ENCODE peak calls at places on chromosomes 11 and 22, in ten cellular contexts. W is sigmoid colon, L is stomach, Y is SK-N-SH, J is GM23338, X is upper lobe of left lung, U is K562, D is HCT116, Q is breast epithelium, C is transverse colon. Z is an unnamed sample. For H3K4me1, the result is how much of the 10 kb centered on the place peaks cover.

GRCh38 chr11:133026952-133027351 is 505.3 kb downstream of the OPCML start:
- DNase-seq in L (no peak), C (no peak), Y (no peak), Q (no peak), J (no peak), X (no peak), D (no peak), U (no peak), W (no peak), Z (no peak)

GRCh38 chr11:45097721-45098493 is 48.5 kb upstream of the PRDM11 start:
- DNase-seq in Y (peak), W (no peak), X (no peak), L (no peak), U (peak), C (peak), D (no peak), J (peak), Q (peak), Z (peak)

GRCh38 chr11:46114961-46115360 is 6.3 kb downstream of the PHF21A start:
- DNase-seq in D (no peak), C (no peak), Q (no peak), L (no peak), W (no peak), J (no peak), U (no peak), X (no peak), Y (no peak), Z (no peak)

GRCh38 chr11:130464289-130464812 is 15.9 kb downstream of the ADAMTS15 start:
- DNase-seq in L (no peak), X (no peak), J (no peak), W (no peak), Y (no peak), D (no peak), U (no peak), C (no peak), Q (no peak), Z (no peak)

GRCh38 chr11:61775106-61775505 is 17.3 kb downstream of the TMEM258 start:
- DNase-seq in J (no peak), X (no peak), C (no peak), Q (no peak), Y (peak), L (no peak), D (no peak), U (no peak), W (no peak), Z (no peak)

GRCh38 chr22:46173152-46173551 is 22.8 kb downstream of the PPARA start:
- DNase-seq in Y (no peak), U (no peak), D (no peak), C (no peak), W (no peak), Q (no peak), J (no peak), X (no peak), L (no peak), Z (no peak)

GRCh38 chr22:46618667-46619066 is 1.5 kb upstream of the GRAMD4 start:
- DNase-seq in Q (no peak), J (no peak), U (no peak), D (no peak), X (peak), C (no peak), Y (no peak), W (no peak), L (no peak), Z (no peak)

GRCh38 chr11:64040684-64041267 is 5.0 kb downstream of the FLRT1 start:
- DNase-seq in Q (no peak), X (peak), D (no peak), J (peak), W (no peak), U (peak), Y (peak), C (no peak), L (no peak), Z (no peak)

GRCh38 chr11:127103586-127104388 is 103.2 kb upstream of the KIRREL3 start:
- DNase-seq in L (no peak), W (no peak), Y (no peak), J (no peak), D (no peak), Q (no peak), C (no peak), X (no peak), U (no peak), Z (no peak)

GRCh38 chr11:35357893-35358292 is 61.5 kb downstream of the SLC1A2 start:
- DNase-seq in D (no peak), U (no peak), X (no peak), J (no peak), Y (no peak), L (no peak), Q (no peak), C (no peak), W (no peak), Z (no peak)

GRCh38 chr11:61075891-61076290 is 26.4 kb upstream of the CD5 start:
- DNase-seq in C (peak), X (no peak), L (peak), J (peak), Q (peak), D (no peak), Y (no peak), W (no peak), U (no peak), Z (no peak)

GRCh38 chr22:49934891-49935557 is 16.6 kb downstream of the CRELD2 start:
- DNase-seq in Y (peak), X (peak), L (peak), Q (peak), C (peak), D (no peak), J (peak), W (peak), U (peak), Z (peak)
- H3K4me1 ChIP-seq in Y (under half), X (half or more), L (half or more), Q (under half), C (under half), D (under half), J (under half), W (under half), U (half or more), Z (under half)

GRCh38 chr11:76637491-76638266 is 32.9 kb downstream of the LRRC32 start:
- DNase-seq in Q (no peak), D (no peak), C (peak), U (no peak), Y (no peak), W (peak), L (no peak), X (peak), J (no peak), Z (no peak)
- TF ChIP-seq POLR2AphosphoS5 in Q (no peak), D (no peak), C (no peak), U (no peak), Y (no peak), W (no peak), L (no peak), X (peak), J (no peak), Z (no peak)

GRCh38 chr22:38314992-38315800 is 2.0 kb downstream of the CSNK1E start:
- DNase-seq in Q (no peak), C (peak), J (no peak), W (no peak), D (no peak), U (no peak), X (peak), L (peak), Y (no peak), Z (peak)

GRCh38 chr22:38315801-38316339 is 1.4 kb downstream of the CSNK1E start:
- DNase-seq in Y (no peak), C (no peak), L (no peak), W (no peak), J (no peak), Q (no peak), U (no peak), X (no peak), D (no peak), Z (no peak)

GRCh38 chr22:38312261-38312800 is 4.9 kb downstream of the CSNK1E start:
- DNase-seq in X (no peak), U (no peak), L (no peak), J (no peak), C (no peak), W (no peak), Y (no peak), Q (no peak), D (no peak), Z (peak)

GRCh38 chr22:38313384-38313955 is 3.8 kb downstream of the CSNK1E start:
- DNase-seq in X (no peak), C (peak), D (no peak), W (peak), J (no peak), Q (no peak), Y (no peak), L (peak), U (no peak), Z (no peak)

DNA sequence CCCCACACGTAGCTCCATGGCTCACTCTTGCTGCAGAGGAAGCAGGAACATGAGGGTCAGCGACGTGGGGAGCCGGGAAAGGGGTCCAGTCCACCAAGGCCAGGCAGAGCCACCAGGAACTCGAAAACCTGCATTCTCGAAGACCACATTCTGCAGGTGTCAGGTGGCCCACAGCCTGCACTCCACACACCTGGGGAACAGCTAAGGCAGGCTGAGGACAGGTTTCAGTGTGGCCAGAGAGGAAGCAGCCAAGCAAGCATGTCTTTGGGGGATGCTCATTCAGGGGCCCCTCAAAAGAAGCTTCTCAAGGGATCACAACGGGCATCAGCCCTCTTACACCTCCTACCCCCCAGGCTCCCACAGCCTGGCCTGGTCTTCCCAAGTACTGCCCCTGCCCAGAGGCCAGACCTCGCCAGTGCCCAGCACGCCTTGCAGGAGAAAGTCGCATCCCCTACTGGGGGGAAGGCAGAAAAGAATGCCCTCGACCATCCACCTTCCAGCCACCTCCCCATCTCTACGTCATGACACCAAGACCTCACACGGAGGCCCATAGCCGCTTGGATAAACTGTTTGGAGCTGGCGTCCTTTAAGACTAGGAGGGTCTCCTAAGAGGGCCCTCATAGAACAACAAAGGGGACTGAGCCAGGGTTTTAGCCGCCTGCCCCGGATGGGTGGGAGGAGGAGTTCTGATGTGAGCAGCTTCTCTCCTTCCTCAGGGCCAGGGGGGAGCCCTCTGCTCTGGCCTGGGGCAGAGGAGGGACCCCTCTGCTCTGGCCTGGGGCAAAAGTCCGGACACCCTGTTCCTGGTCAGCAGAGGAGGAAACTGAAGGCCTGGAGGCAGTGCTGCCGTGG is 2.9 kb downstream of the CSNK1E start:
- DNase-seq in W (no peak), C (peak), J (peak), D (no peak), U (no peak), X (no peak), L (no peak), Q (no peak), Y (no peak), Z (no peak)
- H3K4me1 ChIP-seq in W (half or more), C (half or more), J (half or more), D (under half), U (under half), X (half or more), L (half or more), Q (under half), Y (under half), Z (under half)

GRCh38 chr11:288328-289144 is at the start of gene PGGHG:
- DNase-seq in Y (peak), L (peak), C (peak), Q (no peak), W (peak), U (no peak), D (no peak), J (no peak), X (peak), Z (no peak)
- TF ChIP-seq POLR2AphosphoS5 in Y (no peak), L (no peak), C (no peak), Q (no peak), W (no peak), U (peak), D (no peak), J (no peak), X (peak), Z (no peak)

GRCh38 chr22:39383841-39384625 is 15.5 kb upstream of the TAB1 start:
- DNase-seq in Q (no peak), L (no peak), W (no peak), U (no peak), D (no peak), J (no peak), C (no peak), Y (no peak), X (no peak), Z (no peak)

GRCh38 chr22:39382410-39382809 is 17.2 kb upstream of the TAB1 start:
- DNase-seq in D (no peak), C (no peak), W (no peak), Y (no peak), J (no peak), L (no peak), U (no peak), Q (no peak), X (no peak), Z (no peak)

GRCh38 chr22:39380331-39380730 is 19.2 kb upstream of the TAB1 start:
- DNase-seq in W (no peak), C (no peak), X (no peak), U (no peak), Y (no peak), J (no peak), Q (no peak), D (no peak), L (no peak), Z (no peak)

GRCh38 chr22:39381930-39382329 is 17.6 kb upstream of the TAB1 start:
- DNase-seq in X (no peak), W (no peak), J (no peak), L (no peak), U (no peak), D (no peak), Y (no peak), C (no peak), Q (no peak), Z (no peak)

GRCh38 chr22:39381009-39381755 is 18.4 kb upstream of the TAB1 start:
- DNase-seq in Y (no peak), J (peak), D (no peak), X (no peak), U (no peak), Q (no peak), W (no peak), C (no peak), L (no peak), Z (no peak)
- H3K4me1 ChIP-seq in Y (under half), J (under half), D (under half), X (under half), U (under half), Q (under half), W (under half), C (under half), L (under half), Z (under half)

DNA sequence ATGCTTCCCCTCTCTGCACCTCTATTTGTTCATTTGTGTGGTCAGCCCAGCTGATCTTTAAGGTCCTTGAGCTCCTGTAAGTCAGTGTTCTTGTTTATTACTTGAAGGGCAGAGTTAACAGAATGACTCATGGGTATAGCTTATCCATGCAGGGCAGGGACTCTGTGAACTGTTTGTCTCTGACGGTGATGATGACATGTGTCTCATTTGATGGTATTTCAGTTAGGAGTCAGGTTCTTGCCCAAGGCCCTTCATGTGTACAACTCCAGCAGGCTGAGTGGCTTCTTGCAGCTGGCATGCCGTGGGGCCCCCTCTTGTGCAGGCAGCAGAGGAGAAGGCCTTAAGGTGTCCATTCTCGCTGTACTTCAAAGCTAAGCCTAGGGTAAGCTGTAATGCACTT is 165.1 kb downstream of the DBX1 start:
- DNase-seq in C (no peak), L (no peak), Q (peak), X (peak), U (peak), Y (no peak), D (peak), W (no peak), J (no peak), Z (no peak)
- TF ChIP-seq POLR2AphosphoS5 in C (no peak), L (no peak), Q (no peak), X (no peak), U (peak), Y (no peak), D (no peak), W (no peak), J (no peak), Z (no peak)

GRCh38 chr11:36452231-36452630 is 57.8 kb downstream of the TRAF6 start:
- DNase-seq in Q (no peak), D (no peak), C (no peak), U (no peak), W (no peak), J (no peak), Y (no peak), L (no peak), X (no peak), Z (no peak)
- H3K4me1 ChIP-seq in Q (under half), D (under half), C (under half), U (under half), W (under half), J (under half), Y (under half), L (under half), X (under half), Z (under half)

GRCh38 chr11:1302041-1302460 is 7.4 kb downstream of the TOLLIP start:
- DNase-seq in U (no peak), J (no peak), Y (no peak), X (peak), W (peak), L (peak), Q (no peak), D (no peak), C (no peak), Z (no peak)

GRCh38 chr11:1304376-1304775 is 5.1 kb downstream of the TOLLIP start:
- DNase-seq in Y (no peak), L (peak), D (no peak), X (peak), C (peak), U (no peak), Q (no peak), J (no peak), W (no peak), Z (no peak)

GRCh38 chr11:1302461-1303073 is 6.9 kb downstream of the TOLLIP start:
- DNase-seq in L (peak), J (no peak), U (no peak), X (peak), Y (peak), Q (no peak), C (no peak), D (no peak), W (no peak), Z (no peak)

GRCh38 chr11:1303973-1304372 is 5.5 kb downstream of the TOLLIP start:
- DNase-seq in Y (peak), J (no peak), U (no peak), X (peak), L (peak), D (no peak), C (peak), Q (peak), W (peak), Z (peak)

DNA sequence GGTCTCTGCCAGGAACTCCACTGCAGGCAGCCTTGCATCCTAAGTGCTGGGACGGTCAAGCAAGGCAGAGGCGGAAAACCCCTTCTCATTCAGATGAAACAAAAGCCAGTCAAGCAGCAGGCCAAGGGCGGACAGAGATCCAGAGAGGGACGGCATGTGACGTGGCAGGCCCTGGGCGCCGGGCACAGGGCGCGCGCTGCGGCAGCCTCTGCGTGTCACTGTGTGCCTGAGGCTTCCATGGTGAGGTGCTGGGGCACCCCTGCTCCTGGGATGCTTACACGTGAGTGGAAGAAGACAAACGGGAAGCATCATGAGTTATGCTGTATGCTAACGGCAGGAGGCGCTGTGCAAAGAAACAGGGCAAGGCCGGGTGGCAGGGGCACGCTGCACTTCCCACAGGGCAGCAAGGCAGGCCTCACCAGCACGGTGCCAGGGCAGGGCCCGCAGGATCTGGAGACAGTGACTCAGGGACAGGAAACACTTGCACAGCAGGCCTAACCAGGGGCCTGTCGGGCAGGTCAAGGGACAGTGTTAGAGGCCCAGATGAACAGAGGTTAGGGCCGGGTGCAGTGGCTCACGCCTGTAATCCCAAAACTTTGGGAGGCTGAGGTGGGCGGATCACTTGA is 6.1 kb downstream of the TOLLIP start:
- DNase-seq in Q (peak), W (no peak), J (peak), X (peak), D (no peak), L (peak), Y (peak), C (peak), U (no peak), Z (no peak)
- TF ChIP-seq POLR2AphosphoS5 in Q (no peak), W (no peak), J (no peak), X (no peak), D (no peak), L (no peak), Y (no peak), C (no peak), U (no peak), Z (no peak)